ENCODE peak calls at places on chromosomes 7 and 10, in nine cellular contexts. O, Q, Z, X, B, E, F, K and J are unnamed samples.

GRCh38 chr10:15220426-15220825 is 51.9 kb upstream of the NMT2 start:
- DNase-seq in X (no peak), K (no peak), O (no peak), B (no peak), Q (no peak), E (no peak), F (no peak), Z (no peak), J (no peak)

GRCh38 chr7:33719059-33719581 is 186.2 kb upstream of the BMPER start:
- DNase-seq in E (no peak), B (no peak), Q (no peak), O (no peak), Z (no peak), X (no peak), K (peak; percentile 4), F (no peak), J (no peak)

GRCh38 chr7:13278020-13278419 is 590.6 kb downstream of the ARL4A start:
- DNase-seq in K (no peak), F (no peak), X (no peak), Q (no peak), Z (no peak), E (no peak), O (no peak), B (no peak), J (no peak)

GRCh38 chr10:3525832-3526449 is 259.1 kb downstream of the KLF6 start:
- DNase-seq in F (peak; percentile 98), B (peak; percentile 96), O (peak; percentile 93), E (no peak), Q (no peak), K (no peak), X (no peak), Z (peak; percentile 99), J (no peak)

GRCh38 chr7:5699951-5700384 is 81.5 kb downstream of the RNF216 start:
- DNase-seq in Q (no peak), E (peak; percentile 68), B (no peak), X (no peak), O (no peak), K (no peak), F (no peak), Z (peak; percentile 43), J (peak; percentile 37)

GRCh38 chr7:34564091-34564490 is 93.9 kb upstream of the NPSR1 start:
- DNase-seq in K (peak; percentile 29), X (no peak), B (no peak), O (no peak), F (no peak), Z (no peak), E (no peak), Q (no peak), J (no peak)

GRCh38 chr7:141389423-141389822 is 161.8 kb upstream of the AGK start:
- DNase-seq in Z (no peak), B (no peak), K (no peak), X (no peak), F (no peak), E (no peak), Q (no peak), O (no peak), J (no peak)

GRCh38 chr7:158885624-158886023 is 29.3 kb downstream of the DYNC2I1 start:
- DNase-seq in B (peak; percentile 14), F (no peak), O (peak; percentile 51), Q (no peak), Z (no peak), X (no peak), K (no peak), E (peak; percentile 24), J (no peak)

GRCh38 chr10:10542368-10542961 is 475.2 kb upstream of the CELF2 start:
- DNase-seq in K (no peak), Z (peak; percentile 2), X (no peak), B (peak; percentile 12), E (no peak), O (no peak), F (no peak), Q (no peak), J (no peak)

GRCh38 chr10:119253433-119254174 is 46.2 kb downstream of the GRK5 start:
- DNase-seq in F (peak; percentile 74), Z (peak; percentile 96), Q (no peak), B (peak; percentile 72), E (no peak), K (peak; percentile 9), O (peak; percentile 96), X (no peak), J (no peak)

GRCh38 chr7:44561962-44562621 is 11.6 kb downstream of the DDX56 start:
- DNase-seq in K (no peak), O (peak; percentile 78), X (no peak), F (peak; percentile 65), E (no peak), Z (peak; percentile 58), Q (no peak), B (peak; percentile 79), J (no peak)

GRCh38 chr7:78301361-78301760 is 502.8 kb downstream of the PHTF2 start:
- DNase-seq in X (no peak), K (no peak), O (peak; percentile 51), E (no peak), Z (peak; percentile 80), Q (no peak), B (no peak), F (peak; percentile 4), J (no peak)

GRCh38 chr10:33179056-33179455 is 155.4 kb downstream of the NRP1 start:
- DNase-seq in F (no peak), E (no peak), O (no peak), B (no peak), X (no peak), Q (peak; percentile 9), K (no peak), Z (no peak), J (no peak)

GRCh38 chr10:1166101-1166827 is 110.1 kb downstream of the WDR37 start:
- DNase-seq in E (no peak), Q (no peak), F (no peak), K (no peak), O (no peak), X (no peak), B (no peak), Z (no peak), J (no peak)

GRCh38 chr10:59372543-59372942 is 10.2 kb upstream of the FAM13C start:
- DNase-seq in Z (peak; percentile 67), F (no peak), O (no peak), B (no peak), K (no peak), E (no peak), X (no peak), Q (no peak), J (no peak)

GRCh38 chr7:5758286-5758685 is 23.2 kb downstream of the RNF216 start:
- DNase-seq in X (no peak), O (no peak), F (no peak), Z (no peak), E (no peak), B (no peak), Q (no peak), K (no peak), J (no peak)

GRCh38 chr10:132833421-132834111 is 47.6 kb upstream of the NKX6-2 start:
- DNase-seq in X (no peak), K (no peak), O (no peak), F (no peak), E (no peak), Z (no peak), B (no peak), Q (no peak), J (no peak)

GRCh38 chr7:152382244-152382643 is 53.6 kb downstream of the KMT2C start:
- DNase-seq in F (no peak), X (no peak), O (no peak), E (no peak), K (no peak), Z (no peak), B (no peak), Q (no peak), J (no peak)

GRCh38 chr7:143258830-143259229 is 4.4 kb upstream of the GSTK1 start:
- DNase-seq in X (no peak), B (no peak), E (no peak), Z (no peak), K (no peak), F (no peak), O (no peak), Q (no peak), J (no peak)

GRCh38 chr7:75638607-75639070 is 100.1 kb downstream of the HIP1 start:
- DNase-seq in K (peak; percentile 51), F (peak; percentile 28), Q (no peak), B (peak; percentile 52), X (no peak), Z (peak; percentile 48), E (peak; percentile 55), O (peak; percentile 60), J (peak; percentile 62)

GRCh38 chr7:68725843-68726242 is 872.4 kb upstream of the AUTS2 start:
- DNase-seq in K (no peak), Z (no peak), F (no peak), E (no peak), Q (no peak), B (no peak), O (no peak), X (no peak), J (no peak)

GRCh38 chr10:131213651-131214505 is 97.6 kb downstream of the TCERG1L start:
- DNase-seq in E (no peak), K (no peak), Q (no peak), B (no peak), F (no peak), Z (no peak), O (no peak), X (no peak), J (no peak)

GRCh38 chr7:2143981-2144595 is 88.7 kb downstream of the MAD1L1 start:
- DNase-seq in O (no peak), Z (no peak), X (no peak), K (no peak), E (no peak), B (no peak), Q (no peak), F (no peak), J (no peak)

GRCh38 chr10:126867567-126868365 is 37.5 kb upstream of the DOCK1 start:
- DNase-seq in E (no peak), K (no peak), B (no peak), Z (peak; percentile 99), F (no peak), X (no peak), O (peak; percentile 98), Q (no peak), J (no peak)

GRCh38 chr7:77238703-77239136 is 39.1 kb upstream of the FGL2 start:
- DNase-seq in Q (no peak), B (no peak), K (no peak), X (no peak), F (no peak), E (no peak), Z (no peak), O (no peak), J (no peak)

GRCh38 chr10:69009360-69009759 is 20.8 kb downstream of the KIFBP start:
- DNase-seq in E (no peak), Q (no peak), O (no peak), K (no peak), F (no peak), Z (no peak), B (no peak), X (no peak), J (no peak)

GRCh38 chr7:82599910-82600309 is 156.3 kb upstream of the CACNA2D1 start:
- DNase-seq in K (no peak), F (no peak), X (no peak), O (no peak), Q (no peak), E (no peak), Z (no peak), B (no peak), J (peak; percentile 20)

GRCh38 chr7:49852619-49853462 is 79.4 kb downstream of the VWC2 start:
- DNase-seq in E (peak; percentile 49), X (peak; percentile 41), K (peak; percentile 12), Q (peak; percentile 41), O (peak; percentile 72), B (peak; percentile 66), Z (peak; percentile 24), F (peak; percentile 79), J (peak; percentile 12)

GRCh38 chr10:60963441-60964256 is 19.7 kb upstream of the RHOBTB1 start:
- DNase-seq in E (peak; percentile 1), X (no peak), O (peak; percentile 51), B (peak; percentile 40), Z (peak; percentile 90), K (no peak), Q (no peak), F (peak; percentile 70), J (no peak)